ENCODE peak calls at places on chromosomes 6 and 20, in ten cellular contexts. One of them, this sample, is unnamed. For H3K4me1, the result is how much of the 10 kb centered on the place peaks cover.

GRCh38 chr6:50724381-50725124 is 11.2 kb downstream of the TFAP2D start:
- DNase-seq in A549: no peak
- DNase-seq in CD8-positive, alpha-beta T cell: no peak
- DNase-seq in psoas muscle: no peak
- DNase-seq in breast epithelium: no peak
- DNase-seq in heart left ventricle: no peak
- DNase-seq in fibroblast of lung: no peak
- DNase-seq in uterus: no peak
- DNase-seq in cardiac muscle cell: no peak
- DNase-seq in pancreas: no peak
- DNase-seq in this sample: no peak

GRCh38 chr6:130434174-130434873 is 68.5 kb downstream of the TMEM200A start:
- DNase-seq in uterus: no peak
- DNase-seq in pancreas: no peak
- DNase-seq in psoas muscle: no peak
- DNase-seq in heart left ventricle: no peak
- DNase-seq in cardiac muscle cell: no peak
- DNase-seq in CD8-positive, alpha-beta T cell: no peak
- DNase-seq in fibroblast of lung: peak
- DNase-seq in breast epithelium: no peak
- DNase-seq in A549: no peak
- DNase-seq in this sample: peak

GRCh38 chr6:112029045-112029822 is 24.7 kb upstream of the CCN6 start:
- DNase-seq in cardiac muscle cell: peak
- DNase-seq in pancreas: peak
- DNase-seq in fibroblast of lung: peak
- DNase-seq in A549: peak
- DNase-seq in psoas muscle: peak
- DNase-seq in heart left ventricle: peak
- DNase-seq in CD8-positive, alpha-beta T cell: peak
- DNase-seq in breast epithelium: no peak
- DNase-seq in uterus: peak
- DNase-seq in this sample: no peak

GRCh38 chr20:44582321-44583025 is at the start of gene PKIG:
- DNase-seq in breast epithelium: no peak
- DNase-seq in psoas muscle: peak
- DNase-seq in uterus: peak
- DNase-seq in cardiac muscle cell: no peak
- DNase-seq in A549: no peak
- DNase-seq in CD8-positive, alpha-beta T cell: no peak
- DNase-seq in heart left ventricle: peak
- DNase-seq in fibroblast of lung: peak
- DNase-seq in pancreas: no peak
- DNase-seq in this sample: peak

GRCh38 chr20:34570859-34571306 is 12.4 kb downstream of the MAP1LC3A start:
- DNase-seq in CD8-positive, alpha-beta T cell: no peak
- DNase-seq in fibroblast of lung: peak
- DNase-seq in pancreas: no peak
- DNase-seq in psoas muscle: no peak
- DNase-seq in A549: no peak
- DNase-seq in uterus: no peak
- DNase-seq in breast epithelium: no peak
- DNase-seq in heart left ventricle: no peak
- DNase-seq in cardiac muscle cell: peak
- DNase-seq in this sample: no peak

GRCh38 chr6:132715204-132715603 is 1.3 kb upstream of the VNN1 start:
- DNase-seq in A549: peak
- DNase-seq in heart left ventricle: peak
- DNase-seq in cardiac muscle cell: peak
- DNase-seq in fibroblast of lung: peak
- DNase-seq in pancreas: peak
- DNase-seq in uterus: no peak
- DNase-seq in CD8-positive, alpha-beta T cell: no peak
- DNase-seq in psoas muscle: no peak
- DNase-seq in breast epithelium: no peak
- DNase-seq in this sample: peak

GRCh38 chr6:125480571-125480970 is 178.8 kb upstream of the HDDC2 start:
- DNase-seq in A549: no peak
- DNase-seq in breast epithelium: no peak
- DNase-seq in uterus: no peak
- DNase-seq in CD8-positive, alpha-beta T cell: no peak
- DNase-seq in psoas muscle: no peak
- DNase-seq in pancreas: no peak
- DNase-seq in fibroblast of lung: no peak
- DNase-seq in heart left ventricle: no peak
- DNase-seq in cardiac muscle cell: no peak
- DNase-seq in this sample: no peak

GRCh38 chr6:20182069-20182468 is 30.2 kb downstream of the MBOAT1 start:
- DNase-seq in heart left ventricle: no peak
- DNase-seq in pancreas: no peak
- DNase-seq in fibroblast of lung: no peak
- DNase-seq in A549: no peak
- DNase-seq in breast epithelium: no peak
- DNase-seq in cardiac muscle cell: no peak
- DNase-seq in CD8-positive, alpha-beta T cell: no peak
- DNase-seq in uterus: no peak
- DNase-seq in psoas muscle: no peak
- DNase-seq in this sample: no peak

GRCh38 chr6:66731310-66731709 is 1024.3 kb upstream of the EYS start:
- DNase-seq in psoas muscle: no peak
- DNase-seq in breast epithelium: no peak
- DNase-seq in CD8-positive, alpha-beta T cell: no peak
- DNase-seq in heart left ventricle: no peak
- DNase-seq in fibroblast of lung: peak
- DNase-seq in uterus: no peak
- DNase-seq in cardiac muscle cell: no peak
- DNase-seq in A549: no peak
- DNase-seq in pancreas: no peak
- DNase-seq in this sample: no peak

GRCh38 chr20:33668087-33668790 is 1.5 kb downstream of the ACTL10 start:
- DNase-seq in breast epithelium: peak
- DNase-seq in uterus: peak
- DNase-seq in CD8-positive, alpha-beta T cell: peak
- DNase-seq in heart left ventricle: peak
- DNase-seq in pancreas: no peak
- DNase-seq in cardiac muscle cell: peak
- DNase-seq in fibroblast of lung: no peak
- DNase-seq in psoas muscle: no peak
- DNase-seq in A549: peak
- DNase-seq in this sample: no peak

GRCh38 chr20:62350629-62351422 is 16.3 kb downstream of the LAMA5 start:
- DNase-seq in fibroblast of lung: no peak
- DNase-seq in A549: no peak
- DNase-seq in uterus: no peak
- DNase-seq in heart left ventricle: no peak
- DNase-seq in breast epithelium: no peak
- DNase-seq in cardiac muscle cell: no peak
- DNase-seq in pancreas: no peak
- DNase-seq in CD8-positive, alpha-beta T cell: peak
- DNase-seq in psoas muscle: no peak
- DNase-seq in this sample: peak

GRCh38 chr6:130760006-130760405 is 67.2 kb upstream of the SMLR1 start:
- DNase-seq in cardiac muscle cell: peak
- DNase-seq in uterus: no peak
- DNase-seq in CD8-positive, alpha-beta T cell: no peak
- DNase-seq in pancreas: no peak
- DNase-seq in heart left ventricle: no peak
- DNase-seq in psoas muscle: no peak
- DNase-seq in A549: peak
- DNase-seq in fibroblast of lung: peak
- DNase-seq in breast epithelium: no peak
- DNase-seq in this sample: peak

GRCh38 chr20:11958852-11959251 is 41.2 kb downstream of the BTBD3 start:
- DNase-seq in cardiac muscle cell: no peak
- DNase-seq in breast epithelium: no peak
- DNase-seq in CD8-positive, alpha-beta T cell: no peak
- DNase-seq in heart left ventricle: no peak
- DNase-seq in psoas muscle: no peak
- DNase-seq in pancreas: no peak
- DNase-seq in uterus: no peak
- DNase-seq in fibroblast of lung: no peak
- DNase-seq in A549: no peak
- DNase-seq in this sample: no peak

GRCh38 chr6:102114402-102114801 is 720.9 kb downstream of the GRIK2 start:
- DNase-seq in cardiac muscle cell: peak
- DNase-seq in fibroblast of lung: no peak
- DNase-seq in uterus: no peak
- DNase-seq in pancreas: no peak
- DNase-seq in A549: peak
- DNase-seq in breast epithelium: no peak
- DNase-seq in psoas muscle: no peak
- DNase-seq in CD8-positive, alpha-beta T cell: no peak
- DNase-seq in heart left ventricle: no peak
- DNase-seq in this sample: no peak

GRCh38 chr6:41442800-41443501 is 103.2 kb upstream of the FOXP4 start:
- DNase-seq in heart left ventricle: peak
- DNase-seq in fibroblast of lung: peak
- DNase-seq in pancreas: peak
- DNase-seq in cardiac muscle cell: peak
- DNase-seq in breast epithelium: no peak
- DNase-seq in psoas muscle: peak
- DNase-seq in CD8-positive, alpha-beta T cell: no peak
- DNase-seq in uterus: peak
- DNase-seq in A549: no peak
- DNase-seq in this sample: no peak
- H3K27ac ChIP-seq in heart left ventricle: peak
- H3K27ac ChIP-seq in fibroblast of lung: no peak
- H3K27ac ChIP-seq in pancreas: no peak
- H3K27ac ChIP-seq in cardiac muscle cell: peak
- H3K27ac ChIP-seq in breast epithelium: peak
- H3K27ac ChIP-seq in psoas muscle: peak
- H3K27ac ChIP-seq in CD8-positive, alpha-beta T cell: no peak
- H3K27ac ChIP-seq in uterus: peak
- H3K27ac ChIP-seq in A549: no peak
- H3K27ac ChIP-seq in this sample: no peak

GRCh38 chr6:168420706-168421105 is 20.3 kb upstream of the SMOC2 start:
- DNase-seq in pancreas: no peak
- DNase-seq in CD8-positive, alpha-beta T cell: no peak
- DNase-seq in cardiac muscle cell: no peak
- DNase-seq in A549: no peak
- DNase-seq in heart left ventricle: no peak
- DNase-seq in uterus: no peak
- DNase-seq in psoas muscle: no peak
- DNase-seq in breast epithelium: no peak
- DNase-seq in fibroblast of lung: no peak
- DNase-seq in this sample: no peak
- H3K4me1 ChIP-seq in pancreas: under half
- H3K4me1 ChIP-seq in CD8-positive, alpha-beta T cell: under half
- H3K4me1 ChIP-seq in cardiac muscle cell: under half
- H3K4me1 ChIP-seq in A549: under half
- H3K4me1 ChIP-seq in heart left ventricle: under half
- H3K4me1 ChIP-seq in uterus: under half
- H3K4me1 ChIP-seq in psoas muscle: under half
- H3K4me1 ChIP-seq in breast epithelium: under half
- H3K4me1 ChIP-seq in fibroblast of lung: under half
- H3K4me1 ChIP-seq in this sample: under half

GRCh38 chr6:3208775-3209113 is 18.7 kb downstream of the TUBB2B start:
- DNase-seq in CD8-positive, alpha-beta T cell: no peak
- DNase-seq in psoas muscle: no peak
- DNase-seq in breast epithelium: no peak
- DNase-seq in A549: no peak
- DNase-seq in pancreas: no peak
- DNase-seq in cardiac muscle cell: no peak
- DNase-seq in fibroblast of lung: no peak
- DNase-seq in uterus: no peak
- DNase-seq in heart left ventricle: no peak
- DNase-seq in this sample: no peak

GRCh38 chr6:3205913-3206312 is 21.5 kb downstream of the TUBB2B start:
- DNase-seq in psoas muscle: no peak
- DNase-seq in CD8-positive, alpha-beta T cell: no peak
- DNase-seq in A549: no peak
- DNase-seq in pancreas: no peak
- DNase-seq in uterus: no peak
- DNase-seq in heart left ventricle: no peak
- DNase-seq in cardiac muscle cell: no peak
- DNase-seq in breast epithelium: no peak
- DNase-seq in fibroblast of lung: peak
- DNase-seq in this sample: peak

GRCh38 chr6:3204921-3205320 is 22.5 kb downstream of the TUBB2B start:
- DNase-seq in cardiac muscle cell: no peak
- DNase-seq in psoas muscle: no peak
- DNase-seq in CD8-positive, alpha-beta T cell: no peak
- DNase-seq in A549: no peak
- DNase-seq in heart left ventricle: no peak
- DNase-seq in breast epithelium: no peak
- DNase-seq in uterus: no peak
- DNase-seq in pancreas: no peak
- DNase-seq in fibroblast of lung: no peak
- DNase-seq in this sample: no peak

GRCh38 chr6:3208096-3208774 is 19.2 kb downstream of the TUBB2B start:
- DNase-seq in fibroblast of lung: peak
- DNase-seq in pancreas: no peak
- DNase-seq in psoas muscle: no peak
- DNase-seq in heart left ventricle: no peak
- DNase-seq in cardiac muscle cell: no peak
- DNase-seq in breast epithelium: no peak
- DNase-seq in uterus: no peak
- DNase-seq in A549: no peak
- DNase-seq in CD8-positive, alpha-beta T cell: no peak
- DNase-seq in this sample: peak

DNA sequence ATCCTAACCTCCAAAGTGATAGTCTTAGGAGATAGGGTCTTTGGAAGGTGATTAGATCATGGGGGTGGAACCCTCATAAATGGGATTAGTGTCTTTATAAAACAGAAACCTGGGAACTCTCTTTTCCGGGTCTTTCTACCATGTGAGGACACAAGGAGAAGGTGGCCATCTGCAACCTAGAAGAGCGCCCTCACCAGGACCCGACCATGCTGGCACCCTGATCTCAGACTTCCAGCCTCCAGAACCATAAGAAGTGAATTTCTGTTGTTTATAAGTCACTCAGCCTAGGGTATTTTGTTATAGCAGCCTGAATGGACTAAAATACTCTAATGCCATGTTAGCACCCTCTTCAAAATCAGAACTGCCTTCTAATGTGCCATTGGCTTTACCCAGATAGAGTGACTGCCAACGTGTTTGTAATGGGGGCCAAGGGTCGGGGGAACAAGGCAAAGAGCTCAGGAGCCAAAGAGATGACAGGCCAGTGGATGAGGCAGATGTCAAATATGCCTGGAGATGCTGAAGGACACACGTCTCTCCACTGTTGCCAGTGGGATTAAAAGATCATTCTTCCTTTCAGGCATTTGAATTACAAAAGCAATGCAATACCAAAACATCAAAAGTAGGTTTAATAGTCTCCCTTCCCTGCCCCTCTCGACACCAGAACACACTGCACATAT is 21.0 kb downstream of the TUBB2B start:
- DNase-seq in cardiac muscle cell: no peak
- DNase-seq in breast epithelium: no peak
- DNase-seq in pancreas: no peak
- DNase-seq in CD8-positive, alpha-beta T cell: no peak
- DNase-seq in heart left ventricle: no peak
- DNase-seq in fibroblast of lung: no peak
- DNase-seq in psoas muscle: no peak
- DNase-seq in uterus: no peak
- DNase-seq in A549: no peak
- DNase-seq in this sample: no peak
- TF ChIP-seq CTCF in cardiac muscle cell: peak
- TF ChIP-seq CTCF in breast epithelium: no peak
- TF ChIP-seq CTCF in pancreas: no peak
- TF ChIP-seq CTCF in CD8-positive, alpha-beta T cell: no peak
- TF ChIP-seq CTCF in heart left ventricle: no peak
- TF ChIP-seq CTCF in fibroblast of lung: no peak
- TF ChIP-seq CTCF in psoas muscle: no peak
- TF ChIP-seq CTCF in uterus: no peak
- TF ChIP-seq CTCF in A549: no peak
- TF ChIP-seq CTCF in this sample: no peak

GRCh38 chr6:170007468-170008240 is 256.2 kb downstream of the ERMARD start:
- DNase-seq in breast epithelium: no peak
- DNase-seq in pancreas: no peak
- DNase-seq in A549: no peak
- DNase-seq in fibroblast of lung: no peak
- DNase-seq in psoas muscle: no peak
- DNase-seq in cardiac muscle cell: peak
- DNase-seq in heart left ventricle: no peak
- DNase-seq in CD8-positive, alpha-beta T cell: no peak
- DNase-seq in uterus: no peak
- DNase-seq in this sample: no peak
- H3K27ac ChIP-seq in breast epithelium: no peak
- H3K27ac ChIP-seq in pancreas: no peak
- H3K27ac ChIP-seq in A549: no peak
- H3K27ac ChIP-seq in fibroblast of lung: no peak
- H3K27ac ChIP-seq in psoas muscle: no peak
- H3K27ac ChIP-seq in cardiac muscle cell: no peak
- H3K27ac ChIP-seq in heart left ventricle: no peak
- H3K27ac ChIP-seq in CD8-positive, alpha-beta T cell: no peak
- H3K27ac ChIP-seq in uterus: no peak
- H3K27ac ChIP-seq in this sample: no peak